ENCODE peak calls at places on chromosomes 7 and 10, in ten cellular contexts. Q, G, L, A, W, J, I, T, M and U are unnamed samples.

GRCh38 chr7:134058980-134059379 is 68.2 kb upstream of the LRGUK start:
- DNase-seq in Q (no peak), G (peak; percentile 19), L (no peak), A (no peak), W (peak; percentile 18), J (no peak), I (no peak), T (no peak), M (no peak), U (peak; percentile 37)

GRCh38 chr10:48533951-48534720 is 70.7 kb downstream of the ARHGAP22 start:
- DNase-seq in Q (no peak), G (peak; percentile 47), L (peak; percentile 33), A (no peak), W (no peak), J (no peak), I (no peak), T (no peak), M (no peak), U (no peak)

GRCh38 chr7:26369519-26370385 is 78.1 kb downstream of the SNX10 start:
- DNase-seq in Q (no peak), G (peak; percentile 59), L (no peak), A (no peak), W (peak; percentile 43), J (peak; percentile 38), I (no peak), T (peak; percentile 31), M (peak; percentile 59), U (peak; percentile 62)

GRCh38 chr7:460374-461117 is 59.1 kb downstream of the PDGFA start:
- DNase-seq in Q (peak; percentile 54), G (peak; percentile 75), L (peak; percentile 42), A (peak; percentile 79), W (peak; percentile 38), J (no peak), I (peak; percentile 46), T (no peak), M (no peak), U (no peak)

GRCh38 chr7:92833766-92834605 is 2.4 kb downstream of the CDK6 start:
- DNase-seq in Q (peak; percentile 77), G (peak; percentile 88), L (peak; percentile 88), A (peak; percentile 93), W (peak; percentile 78), J (peak; percentile 31), I (peak; percentile 82), T (peak; percentile 58), M (peak; percentile 93), U (peak; percentile 90)

GRCh38 chr10:131702521-131703356 is 198.1 kb upstream of the PPP2R2D start:
- DNase-seq in Q (no peak), G (no peak), L (no peak), A (peak; percentile 47), W (no peak), J (no peak), I (no peak), T (no peak), M (no peak), U (no peak)

GRCh38 chr10:130003787-130004613 is 39.9 kb upstream of the EBF3 start:
- DNase-seq in Q (no peak), G (no peak), L (no peak), A (no peak), W (no peak), J (no peak), I (no peak), T (no peak), M (peak; percentile 13), U (no peak)

GRCh38 chr7:117143580-117143979 is 179.3 kb downstream of the WNT2 start:
- DNase-seq in Q (no peak), G (no peak), L (no peak), A (no peak), W (peak; percentile 73), J (no peak), I (no peak), T (no peak), M (no peak), U (no peak)

GRCh38 chr7:73683916-73684693 is 708 bp downstream of the BUD23 start:
- DNase-seq in Q (no peak), G (peak; percentile 22), L (no peak), A (no peak), W (no peak), J (no peak), I (no peak), T (no peak), M (no peak), U (no peak)

GRCh38 chr10:95445223-95445836 is 115.8 kb downstream of the SORBS1 start:
- DNase-seq in Q (peak; percentile 89), G (peak; percentile 85), L (peak; percentile 93), A (peak; percentile 92), W (peak; percentile 53), J (no peak), I (peak; percentile 64), T (peak; percentile 52), M (peak; percentile 72), U (no peak)

GRCh38 chr10:30674796-30675195 is 45.2 kb upstream of the LYZL2 start:
- DNase-seq in Q (no peak), G (no peak), L (no peak), A (no peak), W (no peak), J (no peak), I (no peak), T (no peak), M (no peak), U (no peak)

GRCh38 chr7:68785036-68785435 is 813.2 kb upstream of the AUTS2 start:
- DNase-seq in Q (no peak), G (peak; percentile 27), L (no peak), A (no peak), W (no peak), J (no peak), I (no peak), T (no peak), M (no peak), U (no peak)

GRCh38 chr10:26887611-26888215 is 27.0 kb upstream of the ABI1 start:
- DNase-seq in Q (no peak), G (no peak), L (no peak), A (no peak), W (peak; percentile 12), J (no peak), I (no peak), T (no peak), M (no peak), U (no peak)

GRCh38 chr10:26879744-26880143 is 19.0 kb upstream of the ABI1 start:
- DNase-seq in Q (no peak), G (no peak), L (no peak), A (no peak), W (no peak), J (no peak), I (peak; percentile 81), T (peak; percentile 8), M (peak; percentile 64), U (no peak)

DNA sequence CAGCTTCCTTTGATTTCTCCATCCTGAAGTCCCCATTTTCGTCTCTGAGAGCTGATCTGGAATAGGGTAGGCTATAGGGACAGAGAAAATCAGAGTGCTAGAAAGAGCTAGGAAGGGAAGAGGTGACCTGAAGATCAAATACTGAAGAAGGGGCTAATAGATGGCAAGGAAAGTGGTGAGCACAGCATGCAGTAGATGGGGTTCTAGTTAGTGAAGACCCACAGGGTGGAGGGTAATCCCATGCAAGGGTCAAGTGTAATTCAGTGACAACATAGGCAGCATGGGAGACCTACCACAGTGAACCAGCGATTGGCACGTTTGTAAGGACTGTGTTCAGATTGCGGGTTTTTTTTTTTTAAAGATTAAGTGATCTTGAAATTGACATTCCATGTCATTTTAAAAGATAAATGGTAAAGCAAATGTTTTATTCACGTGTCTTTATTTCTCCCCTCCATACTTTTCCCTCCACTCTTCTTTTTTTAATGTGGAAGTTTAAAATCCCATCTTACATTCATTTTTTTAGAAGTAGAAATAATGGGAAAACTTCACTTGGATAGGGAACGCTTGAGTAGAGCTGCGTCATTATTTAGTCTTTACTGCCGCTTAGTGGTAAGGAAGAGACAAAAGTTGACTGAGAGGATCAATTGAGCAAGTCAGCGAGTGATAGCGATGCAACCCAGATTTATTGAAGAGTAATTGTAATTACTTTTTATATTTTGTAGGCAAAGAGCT is 21.0 kb upstream of the ABI1 start:
- DNase-seq in Q (no peak), G (peak; percentile 82), L (no peak), A (no peak), W (peak; percentile 76), J (peak; percentile 60), I (no peak), T (peak; percentile 55), M (no peak), U (peak; percentile 79)
- H3K4me3 ChIP-seq in Q (no peak overlapping the region), G (no peak overlapping the region), L (no peak overlapping the region), A (no peak overlapping the region), W (no peak overlapping the region), J (no peak overlapping the region), I (no peak overlapping the region), T (no peak overlapping the region), M (no peak overlapping the region), U (no peak overlapping the region)

GRCh38 chr7:151080091-151080521 is 503 bp downstream of the FASTK start:
- DNase-seq in Q (no peak), G (peak; percentile 21), L (no peak), A (peak; percentile 78), W (no peak), J (no peak), I (no peak), T (no peak), M (peak; percentile 56), U (no peak)

GRCh38 chr7:151082151-151083070 is 882 bp downstream of the TMUB1 start:
- DNase-seq in Q (no peak), G (no peak), L (peak; percentile 49), A (peak; percentile 72), W (no peak), J (no peak), I (no peak), T (no peak), M (peak; percentile 48), U (no peak)

GRCh38 chr7:151083071-151083823 is at the start of gene TMUB1:
- DNase-seq in Q (peak; percentile 86), G (peak; percentile 62), L (peak; percentile 88), A (peak; percentile 94), W (peak; percentile 51), J (no peak), I (peak; percentile 90), T (peak; percentile 67), M (peak; percentile 94), U (peak; percentile 89)

GRCh38 chr7:151080522-151081169 is at the start of gene FASTK:
- DNase-seq in Q (peak; percentile 95), G (peak; percentile 91), L (peak; percentile 95), A (peak; percentile 95), W (peak; percentile 88), J (peak; percentile 89), I (peak; percentile 94), T (peak; percentile 92), M (peak; percentile 95), U (peak; percentile 89)

GRCh38 chr7:151081170-151082101 is 827 bp upstream of the FASTK start:
- DNase-seq in Q (no peak), G (peak; percentile 43), L (peak; percentile 83), A (peak; percentile 85), W (no peak), J (no peak), I (no peak), T (no peak), M (peak; percentile 65), U (peak; percentile 64)
- H3K4me1 ChIP-seq in Q (peaks cover 48% of the 10 kb centered on the region), G (peaks cover 23% of the 10 kb centered on the region), L (peaks cover 4% of the 10 kb centered on the region), A (peaks cover 3% of the 10 kb centered on the region), W (peaks cover 25% of the 10 kb centered on the region), J (peaks cover 38% of the 10 kb centered on the region), I (peaks cover 54% of the 10 kb centered on the region), T (peaks cover 53% of the 10 kb centered on the region), M (peaks cover 35% of the 10 kb centered on the region), U (peaks cover 31% of the 10 kb centered on the region)

GRCh38 chr7:13309535-13309934 is 622.1 kb downstream of the ARL4A start:
- DNase-seq in Q (no peak), G (no peak), L (no peak), A (no peak), W (no peak), J (no peak), I (no peak), T (no peak), M (no peak), U (no peak)
- H3K9me3 ChIP-seq in Q (no peaks in the 10 kb centered on the region), G (no peaks in the 10 kb centered on the region), L (no peaks in the 10 kb centered on the region), A (no peaks in the 10 kb centered on the region), W (peaks cover 2% of the 10 kb centered on the region), J (peaks cover 12% of the 10 kb centered on the region), I (no peaks in the 10 kb centered on the region), T (peaks cover 15% of the 10 kb centered on the region), M (no peaks in the 10 kb centered on the region), U (peaks cover 10% of the 10 kb centered on the region)

GRCh38 chr10:15695852-15696251 is 23.9 kb downstream of the ITGA8 start:
- DNase-seq in Q (no peak), G (no peak), L (no peak), A (no peak), W (no peak), J (no peak), I (no peak), T (no peak), M (no peak), U (no peak)
- H3K4me3 ChIP-seq in Q (no peak overlapping the region), G (no peak overlapping the region), L (no peak overlapping the region), A (no peak overlapping the region), W (no peak overlapping the region), J (no peak overlapping the region), I (no peak overlapping the region), T (no peak overlapping the region), M (no peak overlapping the region), U (no peak overlapping the region)